ENCODE peak calls at places on chromosomes 13 and 19, in five cellular contexts. One of them, this sample, is unnamed.

GRCh38 chr13:30874111-30874510 is 32.0 kb upstream of the MEDAG start:
- DNase-seq in CD8-positive, alpha-beta T cell: no peak
- DNase-seq in pancreas: no peak
- DNase-seq in BE2C: no peak
- DNase-seq in spleen: no peak
- DNase-seq in this sample: no peak

GRCh38 chr13:48349525-48349924 is 46.0 kb downstream of the RB1 start:
- DNase-seq in CD8-positive, alpha-beta T cell: no peak
- DNase-seq in pancreas: no peak
- DNase-seq in BE2C: no peak
- DNase-seq in spleen: no peak
- DNase-seq in this sample: no peak

GRCh38 chr19:33296473-33297060 is 5.8 kb downstream of the CEBPA start:
- DNase-seq in CD8-positive, alpha-beta T cell: no peak
- DNase-seq in pancreas: no peak
- DNase-seq in BE2C: no peak
- DNase-seq in spleen: peak; percentile 71
- DNase-seq in this sample: no peak

GRCh38 chr13:77513719-77514335 is 21.7 kb upstream of the SCEL start:
- DNase-seq in CD8-positive, alpha-beta T cell: no peak
- DNase-seq in pancreas: no peak
- DNase-seq in BE2C: no peak
- DNase-seq in spleen: no peak
- DNase-seq in this sample: no peak

GRCh38 chr13:47188802-47189201 is 291.9 kb upstream of the HTR2A start:
- DNase-seq in CD8-positive, alpha-beta T cell: no peak
- DNase-seq in pancreas: no peak
- DNase-seq in BE2C: no peak
- DNase-seq in spleen: no peak
- DNase-seq in this sample: no peak

GRCh38 chr19:9323557-9323918 is 441 bp upstream of the ZNF559 start:
- DNase-seq in CD8-positive, alpha-beta T cell: peak; percentile 15
- DNase-seq in pancreas: peak; percentile 44
- DNase-seq in BE2C: peak; percentile 76
- DNase-seq in spleen: peak; percentile 81
- DNase-seq in this sample: peak; percentile 50

GRCh38 chr19:873084-874019 is 13.9 kb downstream of the CFD start:
- DNase-seq in CD8-positive, alpha-beta T cell: peak; percentile 71
- DNase-seq in pancreas: no peak
- DNase-seq in BE2C: no peak
- DNase-seq in spleen: peak; percentile 90
- DNase-seq in this sample: no peak

GRCh38 chr13:95948646-95949045 is 104.6 kb downstream of the UGGT2 start:
- DNase-seq in CD8-positive, alpha-beta T cell: no peak
- DNase-seq in pancreas: no peak
- DNase-seq in BE2C: peak; percentile 63
- DNase-seq in spleen: no peak
- DNase-seq in this sample: no peak

GRCh38 chr19:42424345-42424707 is 2.9 kb downstream of the LIPE start:
- DNase-seq in CD8-positive, alpha-beta T cell: no peak
- DNase-seq in pancreas: no peak
- DNase-seq in BE2C: no peak
- DNase-seq in spleen: peak; percentile 79
- DNase-seq in this sample: no peak

GRCh38 chr19:18425515-18426415 is 6.6 kb downstream of the SSBP4 start:
- DNase-seq in CD8-positive, alpha-beta T cell: no peak
- DNase-seq in pancreas: no peak
- DNase-seq in BE2C: peak; percentile 12
- DNase-seq in spleen: no peak
- DNase-seq in this sample: no peak

GRCh38 chr13:98353750-98354149 is 176.7 kb upstream of the RNF113B start:
- DNase-seq in CD8-positive, alpha-beta T cell: no peak
- DNase-seq in pancreas: no peak
- DNase-seq in BE2C: no peak
- DNase-seq in spleen: no peak
- DNase-seq in this sample: no peak

GRCh38 chr19:13585512-13585911 is 79.2 kb upstream of the CACNA1A start:
- DNase-seq in CD8-positive, alpha-beta T cell: no peak
- DNase-seq in pancreas: no peak
- DNase-seq in BE2C: no peak
- DNase-seq in spleen: no peak
- DNase-seq in this sample: no peak

GRCh38 chr19:15464394-15465385 is at the start of gene RASAL3:
- DNase-seq in CD8-positive, alpha-beta T cell: peak; percentile 75
- DNase-seq in pancreas: no peak
- DNase-seq in BE2C: no peak
- DNase-seq in spleen: peak; percentile 92
- DNase-seq in this sample: no peak

GRCh38 chr19:41940443-41941409 is 12.5 kb upstream of the ERFL start:
- DNase-seq in CD8-positive, alpha-beta T cell: no peak
- DNase-seq in pancreas: no peak
- DNase-seq in BE2C: no peak
- DNase-seq in spleen: peak; percentile 77
- DNase-seq in this sample: no peak

GRCh38 chr13:23407996-23408395 is 25.5 kb downstream of the SACS start:
- DNase-seq in CD8-positive, alpha-beta T cell: no peak
- DNase-seq in pancreas: no peak
- DNase-seq in BE2C: no peak
- DNase-seq in spleen: no peak
- DNase-seq in this sample: no peak

GRCh38 chr19:42270346-42271044 is 1.4 kb downstream of the CIC start:
- DNase-seq in CD8-positive, alpha-beta T cell: no peak
- DNase-seq in pancreas: peak; percentile 63
- DNase-seq in BE2C: no peak
- DNase-seq in spleen: peak; percentile 90
- DNase-seq in this sample: no peak

GRCh38 chr19:16051254-16052025 is 24.9 kb upstream of the TPM4 start:
- DNase-seq in CD8-positive, alpha-beta T cell: no peak
- DNase-seq in pancreas: no peak
- DNase-seq in BE2C: peak; percentile 58
- DNase-seq in spleen: no peak
- DNase-seq in this sample: no peak

GRCh38 chr13:59157181-59157580 is 1006.5 kb downstream of the DIAPH3 start:
- DNase-seq in CD8-positive, alpha-beta T cell: no peak
- DNase-seq in pancreas: no peak
- DNase-seq in BE2C: no peak
- DNase-seq in spleen: no peak
- DNase-seq in this sample: no peak

GRCh38 chr19:37227996-37228395 is 10.0 kb downstream of the ZNF383 start:
- DNase-seq in CD8-positive, alpha-beta T cell: no peak
- DNase-seq in pancreas: no peak
- DNase-seq in BE2C: peak; percentile 46
- DNase-seq in spleen: no peak
- DNase-seq in this sample: no peak

GRCh38 chr13:36628986-36629385 is 44.8 kb upstream of the SERTM1 start:
- DNase-seq in CD8-positive, alpha-beta T cell: no peak
- DNase-seq in pancreas: no peak
- DNase-seq in BE2C: no peak
- DNase-seq in spleen: no peak
- DNase-seq in this sample: no peak

GRCh38 chr19:43464089-43464775 is 1.2 kb downstream of the LYPD3 start:
- DNase-seq in CD8-positive, alpha-beta T cell: peak; percentile 71
- DNase-seq in pancreas: peak; percentile 48
- DNase-seq in BE2C: peak; percentile 70
- DNase-seq in spleen: peak; percentile 93
- DNase-seq in this sample: no peak

GRCh38 chr13:51861728-51862300 is at the start of gene CCDC70:
- DNase-seq in CD8-positive, alpha-beta T cell: no peak
- DNase-seq in pancreas: no peak
- DNase-seq in BE2C: no peak
- DNase-seq in spleen: no peak
- DNase-seq in this sample: no peak

GRCh38 chr19:44512326-44513298 is 12.3 kb upstream of the ZNF180 start:
- DNase-seq in CD8-positive, alpha-beta T cell: no peak
- DNase-seq in pancreas: no peak
- DNase-seq in BE2C: peak; percentile 49
- DNase-seq in spleen: no peak
- DNase-seq in this sample: peak; percentile 63
- TF ChIP-seq CTCF in CD8-positive, alpha-beta T cell: no peak
- TF ChIP-seq CTCF in pancreas: no peak
- TF ChIP-seq CTCF in BE2C: peak; percentile 51
- TF ChIP-seq CTCF in spleen: peak; percentile 26
- TF ChIP-seq CTCF in this sample: peak; percentile 68

DNA sequence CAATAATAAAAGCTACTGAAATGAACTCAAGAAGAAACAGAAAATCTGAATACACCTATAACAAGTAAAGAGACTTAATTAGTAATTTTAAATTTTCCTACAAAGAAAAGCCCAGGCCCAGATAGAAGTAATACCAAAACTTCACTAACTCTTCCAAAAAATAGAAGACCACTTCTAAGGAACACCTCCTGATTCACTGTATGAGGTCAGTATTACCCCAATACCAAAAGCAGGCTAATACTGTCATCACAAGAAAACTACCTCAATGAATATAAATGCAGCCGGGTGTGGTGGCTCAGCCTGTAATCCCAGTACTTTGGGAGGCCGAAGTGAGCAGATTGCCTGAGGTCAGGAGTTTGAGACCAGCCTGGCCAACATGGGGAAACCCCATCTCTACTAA is 36.0 kb upstream of the ATP11A start:
- DNase-seq in CD8-positive, alpha-beta T cell: no peak
- DNase-seq in pancreas: no peak
- DNase-seq in BE2C: no peak
- DNase-seq in spleen: no peak
- DNase-seq in this sample: no peak
- H3K9me3 ChIP-seq in CD8-positive, alpha-beta T cell: no peaks in the 10 kb centered on the region
- H3K9me3 ChIP-seq in pancreas: no peaks in the 10 kb centered on the region
- H3K9me3 ChIP-seq in BE2C: no peaks in the 10 kb centered on the region
- H3K9me3 ChIP-seq in spleen: no peaks in the 10 kb centered on the region
- H3K9me3 ChIP-seq in this sample: no peaks in the 10 kb centered on the region

GRCh38 chr13:32378012-32378411 is 49.9 kb downstream of the N4BP2L1 start:
- DNase-seq in CD8-positive, alpha-beta T cell: no peak
- DNase-seq in pancreas: no peak
- DNase-seq in BE2C: no peak
- DNase-seq in spleen: no peak
- DNase-seq in this sample: no peak
- TF ChIP-seq CTCF in CD8-positive, alpha-beta T cell: no peak
- TF ChIP-seq CTCF in pancreas: no peak
- TF ChIP-seq CTCF in BE2C: no peak
- TF ChIP-seq CTCF in spleen: no peak
- TF ChIP-seq CTCF in this sample: no peak

DNA sequence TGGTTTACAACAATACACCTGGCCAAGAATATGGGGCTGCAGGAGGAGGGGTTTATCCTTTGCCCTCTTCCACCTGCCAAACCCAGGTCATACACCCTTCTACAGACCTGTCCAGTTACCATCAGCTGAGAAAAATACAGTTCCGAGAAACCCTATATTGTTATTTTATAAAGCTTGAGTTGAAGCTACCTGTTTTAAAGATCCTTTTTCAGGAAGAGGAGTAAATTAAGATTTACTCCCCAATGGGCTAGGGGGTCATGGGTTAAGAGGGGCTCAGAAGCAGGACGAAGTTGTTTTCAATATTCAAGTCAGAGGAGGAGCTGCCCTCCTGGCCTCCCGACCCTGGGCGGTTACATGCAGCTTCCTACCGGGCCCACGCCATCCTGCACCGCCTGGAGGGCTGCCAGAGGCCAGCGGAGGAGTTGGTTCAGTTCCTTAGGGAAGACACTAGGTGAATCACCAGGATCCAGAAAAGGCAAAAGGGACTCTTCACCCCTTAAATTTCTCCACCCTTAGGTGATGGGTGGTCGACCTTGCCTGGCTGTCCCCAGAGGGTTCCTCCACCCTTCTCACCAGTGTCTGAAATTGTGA is 1.3 kb downstream of the GJB2 start:
- DNase-seq in CD8-positive, alpha-beta T cell: no peak
- DNase-seq in pancreas: no peak
- DNase-seq in BE2C: no peak
- DNase-seq in spleen: no peak
- DNase-seq in this sample: no peak
- H3K9me3 ChIP-seq in CD8-positive, alpha-beta T cell: no peaks in the 10 kb centered on the region
- H3K9me3 ChIP-seq in pancreas: no peaks in the 10 kb centered on the region
- H3K9me3 ChIP-seq in BE2C: no peaks in the 10 kb centered on the region
- H3K9me3 ChIP-seq in spleen: no peaks in the 10 kb centered on the region
- H3K9me3 ChIP-seq in this sample: no peaks in the 10 kb centered on the region

GRCh38 chr13:42002066-42002465 is 41.2 kb upstream of the VWA8 start:
- DNase-seq in CD8-positive, alpha-beta T cell: no peak
- DNase-seq in pancreas: no peak
- DNase-seq in BE2C: no peak
- DNase-seq in spleen: no peak
- DNase-seq in this sample: no peak

GRCh38 chr13:42000836-42001235 is 39.9 kb upstream of the VWA8 start:
- DNase-seq in CD8-positive, alpha-beta T cell: no peak
- DNase-seq in pancreas: no peak
- DNase-seq in BE2C: no peak
- DNase-seq in spleen: no peak
- DNase-seq in this sample: no peak

GRCh38 chr13:41995946-41996345 is 35.0 kb upstream of the VWA8 start:
- DNase-seq in CD8-positive, alpha-beta T cell: no peak
- DNase-seq in pancreas: no peak
- DNase-seq in BE2C: peak; percentile 23
- DNase-seq in spleen: no peak
- DNase-seq in this sample: no peak

DNA sequence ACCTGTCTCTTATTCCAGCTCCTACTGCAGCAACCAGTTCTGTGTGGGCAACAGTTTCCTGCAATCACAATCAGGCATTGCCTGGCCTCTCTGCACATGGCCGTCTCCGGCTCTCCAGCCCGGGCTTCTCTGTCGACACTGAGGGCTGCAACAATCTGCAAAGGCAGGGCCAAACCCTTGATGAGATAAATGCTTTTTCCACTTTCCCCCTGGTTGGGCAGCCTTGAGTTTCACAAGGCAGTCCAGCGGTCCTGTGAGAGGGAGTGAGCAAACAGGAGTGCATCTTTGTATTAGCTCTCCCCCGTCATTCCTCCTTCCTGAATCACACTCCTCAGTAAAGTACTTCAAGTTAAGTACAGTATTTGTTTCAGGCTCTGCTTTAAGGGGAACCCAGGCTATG is 40.7 kb upstream of the VWA8 start:
- DNase-seq in CD8-positive, alpha-beta T cell: no peak
- DNase-seq in pancreas: no peak
- DNase-seq in BE2C: no peak
- DNase-seq in spleen: no peak
- DNase-seq in this sample: no peak
- TF ChIP-seq CTCF in CD8-positive, alpha-beta T cell: no peak
- TF ChIP-seq CTCF in pancreas: no peak
- TF ChIP-seq CTCF in BE2C: no peak
- TF ChIP-seq CTCF in spleen: no peak
- TF ChIP-seq CTCF in this sample: no peak